ENCODE peak calls at places on chromosomes 3 and 15, in nine cellular contexts. F is body of pancreas; H is PC-3; S is kidney; L is stomach; B is H9; V is cardiac muscle cell; U is A673; P is CD8-positive, alpha-beta T cell. A is an unnamed sample.

GRCh38 chr15:27028836-27029482 is 58.0 kb downstream of the GABRG3 start:
- DNase-seq in F (no peak), H (no peak), S (no peak), L (no peak), B (no peak), V (no peak), U (no peak), P (no peak), A (no peak)

GRCh38 chr3:59876533-59877062 is 826.8 kb upstream of the CFAP20DC start:
- DNase-seq in F (no peak), H (no peak), S (no peak), L (no peak), B (no peak), V (no peak), U (no peak), P (no peak), A (no peak)

GRCh38 chr3:90031121-90031520 is 923.7 kb downstream of the EPHA3 start:
- DNase-seq in F (no peak), H (no peak), S (no peak), L (no peak), B (no peak), V (no peak), U (no peak), P (no peak), A (no peak)

GRCh38 chr3:54004351-54004750 is 112.7 kb upstream of the SELENOK start:
- DNase-seq in F (no peak), H (no peak), S (no peak), L (no peak), B (no peak), V (peak; percentile 71), U (no peak), P (no peak), A (no peak)

GRCh38 chr3:159884661-159885402 is 103.8 kb upstream of the IL12A start:
- DNase-seq in F (no peak), H (peak; percentile 78), S (no peak), L (no peak), B (no peak), V (peak; percentile 71), U (peak; percentile 64), P (no peak), A (no peak)

GRCh38 chr15:75043509-75044257 is 20.3 kb downstream of the PPCDC start:
- DNase-seq in F (peak; percentile 93), H (no peak), S (peak; percentile 98), L (peak; percentile 82), B (no peak), V (peak; percentile 100), U (no peak), P (peak; percentile 26), A (no peak)

GRCh38 chr15:79403501-79403900 is 28.6 kb upstream of the MINAR1 start:
- DNase-seq in F (no peak), H (no peak), S (no peak), L (no peak), B (no peak), V (no peak), U (no peak), P (no peak), A (no peak)

GRCh38 chr3:13833506-13834257 is 46.2 kb downstream of the WNT7A start:
- DNase-seq in F (no peak), H (no peak), S (no peak), L (no peak), B (no peak), V (no peak), U (no peak), P (no peak), A (no peak)

GRCh38 chr15:74615313-74616019 is at the start of gene CLK3:
- DNase-seq in F (peak; percentile 96), H (peak; percentile 95), S (peak; percentile 99), L (peak; percentile 98), B (peak; percentile 95), V (peak; percentile 96), U (peak; percentile 98), P (peak; percentile 96), A (peak; percentile 98)

GRCh38 chr3:12004741-12005513 is 739 bp downstream of the SYN2 start:
- DNase-seq in F (no peak), H (no peak), S (no peak), L (no peak), B (peak; percentile 58), V (no peak), U (no peak), P (no peak), A (no peak)

GRCh38 chr15:62503451-62503850 is 338.4 kb upstream of the C2CD4B start:
- DNase-seq in F (no peak), H (no peak), S (no peak), L (no peak), B (no peak), V (peak; percentile 82), U (peak; percentile 66), P (no peak), A (no peak)

GRCh38 chr3:131738095-131738494 is 235.3 kb upstream of the MRPL3 start:
- DNase-seq in F (no peak), H (no peak), S (no peak), L (no peak), B (no peak), V (no peak), U (peak; percentile 81), P (no peak), A (no peak)

GRCh38 chr3:18177271-18177670 is 247.9 kb downstream of the SATB1 start:
- DNase-seq in F (no peak), H (peak; percentile 76), S (no peak), L (no peak), B (no peak), V (no peak), U (no peak), P (no peak), A (no peak)

GRCh38 chr3:19970289-19970688 is 23.4 kb downstream of the RAB5A start:
- DNase-seq in F (no peak), H (no peak), S (no peak), L (no peak), B (no peak), V (peak; percentile 38), U (no peak), P (no peak), A (no peak)

GRCh38 chr3:19967812-19968211 is 20.9 kb downstream of the RAB5A start:
- DNase-seq in F (no peak), H (no peak), S (no peak), L (no peak), B (no peak), V (no peak), U (no peak), P (no peak), A (no peak)

GRCh38 chr3:19967208-19967607 is 20.3 kb downstream of the RAB5A start:
- DNase-seq in F (no peak), H (no peak), S (no peak), L (no peak), B (no peak), V (no peak), U (no peak), P (no peak), A (no peak)

DNA sequence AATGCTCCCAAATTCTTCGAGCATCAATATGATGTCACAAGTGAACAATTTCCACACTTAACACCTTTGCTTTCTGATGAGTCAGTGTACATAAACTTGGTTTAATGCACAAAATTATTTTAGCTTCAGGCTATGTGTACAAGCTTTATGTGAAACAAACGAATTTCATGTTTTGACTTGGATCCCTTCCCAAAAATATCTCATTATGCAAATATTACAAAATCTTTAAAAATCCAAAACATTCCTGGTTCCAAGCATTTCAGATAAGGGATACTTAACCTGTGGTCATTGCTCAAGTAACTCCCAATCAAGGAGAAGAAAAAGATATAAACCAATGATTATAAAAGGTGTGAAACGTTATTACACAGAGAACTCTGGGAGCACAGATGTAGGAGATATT is 25.2 kb downstream of the RAB5A start:
- DNase-seq in F (no peak), H (peak; percentile 95), S (no peak), L (no peak), B (no peak), V (peak; percentile 44), U (no peak), P (no peak), A (no peak)
- H3K27ac ChIP-seq in F (no peak overlapping the region), H (no peak overlapping the region), S (no peak overlapping the region), L (no peak overlapping the region), B (no peak overlapping the region), V (no peak overlapping the region), U (no peak overlapping the region), P (no peak overlapping the region), A (no peak overlapping the region)

DNA sequence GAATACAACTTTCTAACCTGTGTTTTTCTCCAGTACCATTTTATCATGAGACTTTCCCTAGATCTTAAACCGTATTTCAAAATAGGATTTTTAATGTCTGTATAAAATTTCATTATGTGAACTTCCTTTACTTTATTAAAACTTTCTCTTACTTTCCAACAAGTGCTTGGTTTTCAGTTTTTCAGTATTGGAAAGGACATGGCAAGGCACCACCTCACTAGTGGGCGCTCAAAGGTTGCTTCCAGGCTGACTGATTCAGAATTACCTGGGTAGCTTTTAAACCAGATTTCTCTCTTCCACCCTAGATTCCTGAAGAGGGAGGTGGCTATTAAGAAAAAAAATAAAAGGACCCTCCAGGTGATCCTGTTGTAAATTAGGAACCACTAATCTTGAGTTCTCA is 236.6 kb downstream of the SOX2 start:
- DNase-seq in F (no peak), H (peak; percentile 48), S (no peak), L (no peak), B (no peak), V (no peak), U (no peak), P (no peak), A (no peak)
- TF ChIP-seq CTCF in F (no peak), H (peak; percentile 69), S (no peak), L (no peak), B (peak; percentile 67), V (no peak), U (peak; percentile 37), P (no peak), A (no peak)

DNA sequence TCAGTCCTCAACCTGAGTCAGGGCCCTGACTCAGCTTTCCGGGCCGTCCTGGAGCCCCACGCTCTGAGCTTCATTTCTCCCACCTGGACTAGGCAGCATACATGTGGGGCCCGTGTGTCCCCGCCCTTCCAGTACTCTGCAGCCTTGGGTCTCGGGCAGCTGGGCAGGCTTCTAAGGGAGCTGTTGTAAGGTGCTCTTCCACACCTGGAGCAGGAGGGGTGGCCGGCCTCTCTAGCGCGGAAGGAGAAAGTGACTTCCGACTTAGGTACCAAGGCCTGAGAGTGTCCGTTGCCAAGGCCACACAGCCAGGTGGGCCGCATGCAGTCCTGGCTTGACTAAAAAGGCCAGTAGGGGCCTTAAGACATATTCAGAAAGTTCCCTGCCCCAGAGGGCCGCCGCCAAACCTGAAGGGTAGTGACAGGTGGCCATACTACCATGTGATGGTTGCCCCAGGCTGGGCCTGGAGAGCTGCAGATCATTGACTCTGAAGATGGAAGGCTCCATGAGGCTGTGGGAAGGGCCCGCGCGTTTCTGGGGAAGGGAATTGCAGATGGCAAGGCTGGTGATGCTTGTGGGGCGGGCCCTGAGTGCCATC is 9.4 kb upstream of the SEMA3B start:
- DNase-seq in F (no peak), H (no peak), S (no peak), L (no peak), B (no peak), V (no peak), U (no peak), P (no peak), A (no peak)
- H3K27ac ChIP-seq in F (peak overlapping the region; percentile 93), H (no peak overlapping the region), S (peak overlapping the region; percentile 92), L (peak overlapping the region; percentile 96), B (no peak overlapping the region), V (peak overlapping the region; percentile 97), U (peak overlapping the region; percentile 16), P (no peak overlapping the region), A (no peak overlapping the region)

DNA sequence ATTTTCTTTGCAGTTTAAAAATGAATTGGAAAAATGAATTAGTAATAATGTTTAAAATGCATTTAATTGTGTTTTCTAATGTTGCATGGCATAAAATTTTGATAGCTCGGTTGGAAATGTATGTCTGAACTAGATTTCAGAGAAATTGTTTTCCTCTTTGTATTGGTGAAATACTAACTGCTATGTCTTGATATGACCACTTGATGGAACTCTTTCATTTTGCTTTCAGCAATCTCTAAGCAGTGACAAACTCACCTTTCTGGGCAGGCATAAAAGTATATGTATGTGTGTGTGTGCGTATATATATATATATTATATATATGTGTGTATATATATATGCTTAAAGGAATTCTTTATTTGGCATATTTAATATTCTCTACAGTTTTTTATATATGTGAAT is 239.3 kb upstream of the ZNF717 start:
- DNase-seq in F (no peak), H (peak; percentile 63), S (no peak), L (no peak), B (no peak), V (peak; percentile 6), U (peak; percentile 10), P (no peak), A (no peak)
- TF ChIP-seq CTCF in F (no peak), H (peak; percentile 66), S (no peak), L (no peak), B (peak; percentile 80), V (peak; percentile 18), U (peak; percentile 48), P (no peak), A (no peak)

A was measured in CD4-positive, alpha-beta T cell.